ENCODE peak calls at places on chromosome X, in eight cellular contexts. E, N, Z, K, V, R, A and O are unnamed samples. For H3K36me3 and H3K27me3, the result is how much of the 10 kb centered on the place peaks cover.

GRCh38 chrX:140817943-140818342 is 108.4 kb downstream of the LINC00632 start:
- DNase-seq in E (no peak), N (peak), Z (no peak), K (no peak), V (peak), R (no peak), A (no peak), O (no peak)

GRCh38 chrX:120408168-120408567 is 46.3 kb downstream of the ATP1B4 start:
- DNase-seq in E (no peak), N (no peak), Z (no peak), K (no peak), V (no peak), R (no peak), A (no peak), O (no peak)

GRCh38 chrX:70480660-70481018 is 36.0 kb downstream of the DLG3 start:
- DNase-seq in E (no peak), N (no peak), Z (no peak), K (no peak), V (no peak), R (no peak), A (no peak), O (no peak)

GRCh38 chrX:137742846-137743245 is 176.9 kb downstream of the ZIC3 start:
- DNase-seq in E (no peak), N (no peak), Z (no peak), K (no peak), V (no peak), R (no peak), A (no peak), O (no peak)

GRCh38 chrX:118974908-118975671 is 672 bp downstream of the LONRF3 start:
- DNase-seq in E (peak), N (no peak), Z (no peak), K (peak), V (peak), R (peak), A (peak), O (peak)

GRCh38 chrX:126820700-126821420 is 1.3 kb downstream of the PRR32 start:
- DNase-seq in E (no peak), N (no peak), Z (no peak), K (no peak), V (no peak), R (peak), A (no peak), O (no peak)

GRCh38 chrX:53196678-53197077 is 28.3 kb downstream of the KDM5C start:
- DNase-seq in E (no peak), N (no peak), Z (no peak), K (no peak), V (no peak), R (no peak), A (no peak), O (no peak)

GRCh38 chrX:149641832-149642231 is 10.2 kb upstream of the TMEM185A start:
- DNase-seq in E (no peak), N (no peak), Z (no peak), K (peak), V (peak), R (no peak), A (no peak), O (no peak)

GRCh38 chrX:22541926-22542325 is 269.2 kb downstream of the CBLL2 start:
- DNase-seq in E (no peak), N (no peak), Z (no peak), K (no peak), V (no peak), R (no peak), A (no peak), O (no peak)

GRCh38 chrX:33725556-33726232 is 406.4 kb downstream of the FAM47A start:
- DNase-seq in E (peak), N (peak), Z (no peak), K (no peak), V (no peak), R (peak), A (no peak), O (no peak)

GRCh38 chrX:69045616-69046345 is 119.5 kb downstream of the PJA1 start:
- DNase-seq in E (no peak), N (no peak), Z (no peak), K (no peak), V (no peak), R (peak), A (no peak), O (no peak)

GRCh38 chrX:43958529-43958928 is 14.7 kb downstream of the NDP start:
- DNase-seq in E (peak), N (peak), Z (peak), K (peak), V (peak), R (peak), A (no peak), O (peak)

GRCh38 chrX:6257025-6257424 is 28.4 kb upstream of the NLGN4X start:
- DNase-seq in E (no peak), N (no peak), Z (no peak), K (no peak), V (no peak), R (peak), A (no peak), O (no peak)

GRCh38 chrX:139739138-139739537 is 31.2 kb upstream of the MCF2 start:
- DNase-seq in E (no peak), N (peak), Z (no peak), K (peak), V (peak), R (no peak), A (no peak), O (no peak)
- H3K36me3 ChIP-seq in E (under half), N (under half), Z (under half), K (under half), V (under half), R (under half), A (under half), O (under half)

GRCh38 chrX:32538554-32538953 is 672.8 kb downstream of the DMD start:
- DNase-seq in E (no peak), N (no peak), Z (no peak), K (no peak), V (no peak), R (no peak), A (no peak), O (no peak)
- H3K27me3 ChIP-seq in E (under half), N (under half), Z (under half), K (under half), V (under half), R (under half), A (under half), O (under half)

DNA sequence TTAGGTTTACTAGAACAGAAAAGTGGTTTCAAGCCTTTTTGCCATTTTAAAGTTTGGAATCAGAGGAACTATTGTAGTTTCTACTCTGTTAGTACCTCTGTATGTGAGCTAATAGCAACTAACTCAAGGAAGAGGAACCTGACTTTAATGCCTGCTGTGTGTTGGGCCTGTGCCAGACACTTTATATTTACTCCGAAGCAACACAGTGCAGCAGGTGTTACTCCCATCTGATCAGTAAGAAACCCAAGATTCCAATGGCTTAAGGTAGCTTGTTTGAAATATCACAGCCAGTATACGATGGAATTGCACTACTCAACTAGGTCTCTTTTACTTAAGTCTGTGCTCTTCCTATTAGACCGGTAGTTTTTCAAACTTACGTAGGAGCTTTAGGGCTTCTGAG is 79.2 kb downstream of the USP9X start:
- DNase-seq in E (no peak), N (no peak), Z (no peak), K (no peak), V (no peak), R (no peak), A (no peak), O (no peak)
- H3K36me3 ChIP-seq in E (under half), N (under half), Z (under half), K (under half), V (under half), R (half or more), A (under half), O (under half)

GRCh38 chrX:20514358-20514757 is 247.6 kb upstream of the RPS6KA3 start:
- DNase-seq in E (no peak), N (peak), Z (no peak), K (peak), V (peak), R (no peak), A (no peak), O (no peak)
- H3K27me3 ChIP-seq in E (under half), N (under half), Z (under half), K (under half), V (under half), R (under half), A (under half), O (under half)

GRCh38 chrX:41167888-41168287 is 82.6 kb downstream of the USP9X start:
- DNase-seq in E (no peak), N (no peak), Z (no peak), K (no peak), V (peak), R (no peak), A (no peak), O (no peak)
- H3K36me3 ChIP-seq in E (under half), N (under half), Z (under half), K (under half), V (under half), R (half or more), A (half or more), O (half or more)

GRCh38 chrX:153304988-153305736 is 16.4 kb downstream of the PNMA6F start:
- DNase-seq in E (peak), N (no peak), Z (no peak), K (no peak), V (no peak), R (no peak), A (no peak), O (no peak)

GRCh38 chrX:153302796-153303195 is 18.8 kb downstream of the PNMA6F start:
- DNase-seq in E (no peak), N (no peak), Z (no peak), K (no peak), V (no peak), R (no peak), A (no peak), O (no peak)

GRCh38 chrX:153301746-153302145 is 19.8 kb downstream of the PNMA6F start:
- DNase-seq in E (no peak), N (no peak), Z (no peak), K (no peak), V (no peak), R (no peak), A (no peak), O (no peak)

GRCh38 chrX:153305941-153306464 is 15.6 kb downstream of the PNMA6F start:
- DNase-seq in E (no peak), N (no peak), Z (no peak), K (no peak), V (peak), R (no peak), A (no peak), O (no peak)

GRCh38 chrX:153303276-153304262 is 18.0 kb downstream of the PNMA6F start:
- DNase-seq in E (no peak), N (no peak), Z (no peak), K (no peak), V (no peak), R (no peak), A (no peak), O (no peak)
- H3K27me3 ChIP-seq in E (under half), N (under half), Z (under half), K (under half), V (under half), R (under half), A (under half), O (under half)

GRCh38 chrX:95612350-95612749 is 1072.3 kb upstream of the DIAPH2 start:
- DNase-seq in E (no peak), N (no peak), Z (no peak), K (no peak), V (no peak), R (no peak), A (no peak), O (no peak)
- H3K36me3 ChIP-seq in E (under half), N (under half), Z (under half), K (under half), V (under half), R (under half), A (under half), O (under half)

GRCh38 chrX:133574716-133575115 is 159.4 kb upstream of the GPC4 start:
- DNase-seq in E (no peak), N (no peak), Z (no peak), K (no peak), V (no peak), R (no peak), A (no peak), O (no peak)

GRCh38 chrX:133575501-133575900 is 160.2 kb upstream of the GPC4 start:
- DNase-seq in E (no peak), N (no peak), Z (no peak), K (no peak), V (no peak), R (no peak), A (no peak), O (no peak)

GRCh38 chrX:133580630-133581029 is 165.3 kb upstream of the GPC4 start:
- DNase-seq in E (no peak), N (peak), Z (no peak), K (no peak), V (peak), R (no peak), A (no peak), O (no peak)

GRCh38 chrX:133576876-133577275 is 161.6 kb upstream of the GPC4 start:
- DNase-seq in E (no peak), N (no peak), Z (no peak), K (no peak), V (no peak), R (no peak), A (no peak), O (no peak)
- H3K27me3 ChIP-seq in E (under half), N (under half), Z (under half), K (under half), V (under half), R (under half), A (under half), O (under half)